ENCODE peak calls at places on chromosomes 1 and 21, in nine cellular contexts. One of them, this sample, is unnamed.

GRCh38 chr1:16617101-16617727 is 3.9 kb upstream of the NBPF1 start:
- DNase-seq in NT2/D1: no peak
- DNase-seq in left ventricle myocardium inferior: no peak
- DNase-seq in GM12865: no peak
- DNase-seq in epithelial cell of esophagus: no peak
- DNase-seq in CD4-positive, CD25-positive, alpha-beta regulatory T cell: no peak
- DNase-seq in effector memory CD4-positive, alpha-beta T cell: no peak
- DNase-seq in mesenchymal stem cell: no peak
- DNase-seq in lower leg skin: peak; percentile 92
- DNase-seq in this sample: peak; percentile 70

GRCh38 chr1:231241751-231242150 is 739 bp downstream of the GNPAT start:
- DNase-seq in NT2/D1: no peak
- DNase-seq in left ventricle myocardium inferior: no peak
- DNase-seq in GM12865: peak; percentile 8
- DNase-seq in epithelial cell of esophagus: peak; percentile 33
- DNase-seq in CD4-positive, CD25-positive, alpha-beta regulatory T cell: no peak
- DNase-seq in effector memory CD4-positive, alpha-beta T cell: no peak
- DNase-seq in mesenchymal stem cell: no peak
- DNase-seq in lower leg skin: no peak
- DNase-seq in this sample: peak; percentile 37

GRCh38 chr1:68431076-68431475 is 18.7 kb downstream of the RPE65 start:
- DNase-seq in NT2/D1: no peak
- DNase-seq in left ventricle myocardium inferior: no peak
- DNase-seq in GM12865: no peak
- DNase-seq in epithelial cell of esophagus: no peak
- DNase-seq in CD4-positive, CD25-positive, alpha-beta regulatory T cell: no peak
- DNase-seq in effector memory CD4-positive, alpha-beta T cell: no peak
- DNase-seq in mesenchymal stem cell: no peak
- DNase-seq in lower leg skin: no peak
- DNase-seq in this sample: no peak

GRCh38 chr1:39650431-39650830 is 11.0 kb upstream of the HEYL start:
- DNase-seq in NT2/D1: no peak
- DNase-seq in left ventricle myocardium inferior: no peak
- DNase-seq in GM12865: no peak
- DNase-seq in epithelial cell of esophagus: peak; percentile 55
- DNase-seq in CD4-positive, CD25-positive, alpha-beta regulatory T cell: no peak
- DNase-seq in effector memory CD4-positive, alpha-beta T cell: no peak
- DNase-seq in mesenchymal stem cell: no peak
- DNase-seq in lower leg skin: no peak
- DNase-seq in this sample: no peak

GRCh38 chr21:29163381-29164115 is 33.1 kb downstream of the MAP3K7CL start:
- DNase-seq in NT2/D1: no peak
- DNase-seq in left ventricle myocardium inferior: peak; percentile 18
- DNase-seq in GM12865: no peak
- DNase-seq in epithelial cell of esophagus: no peak
- DNase-seq in CD4-positive, CD25-positive, alpha-beta regulatory T cell: no peak
- DNase-seq in effector memory CD4-positive, alpha-beta T cell: no peak
- DNase-seq in mesenchymal stem cell: peak; percentile 52
- DNase-seq in lower leg skin: no peak
- DNase-seq in this sample: no peak

GRCh38 chr1:56255516-56256181 is 323.7 kb downstream of the PLPP3 start:
- DNase-seq in NT2/D1: no peak
- DNase-seq in left ventricle myocardium inferior: peak; percentile 76
- DNase-seq in GM12865: no peak
- DNase-seq in epithelial cell of esophagus: no peak
- DNase-seq in CD4-positive, CD25-positive, alpha-beta regulatory T cell: no peak
- DNase-seq in effector memory CD4-positive, alpha-beta T cell: no peak
- DNase-seq in mesenchymal stem cell: peak; percentile 12
- DNase-seq in lower leg skin: peak; percentile 93
- DNase-seq in this sample: no peak

GRCh38 chr1:109198043-109198695 is 15.5 kb upstream of the SARS1 start:
- DNase-seq in NT2/D1: no peak
- DNase-seq in left ventricle myocardium inferior: no peak
- DNase-seq in GM12865: no peak
- DNase-seq in epithelial cell of esophagus: peak; percentile 96
- DNase-seq in CD4-positive, CD25-positive, alpha-beta regulatory T cell: no peak
- DNase-seq in effector memory CD4-positive, alpha-beta T cell: no peak
- DNase-seq in mesenchymal stem cell: peak; percentile 90
- DNase-seq in lower leg skin: peak; percentile 80
- DNase-seq in this sample: peak; percentile 58

GRCh38 chr1:29642519-29642918 is 406.2 kb downstream of the PTPRU start:
- DNase-seq in NT2/D1: no peak
- DNase-seq in left ventricle myocardium inferior: no peak
- DNase-seq in GM12865: no peak
- DNase-seq in epithelial cell of esophagus: no peak
- DNase-seq in CD4-positive, CD25-positive, alpha-beta regulatory T cell: no peak
- DNase-seq in effector memory CD4-positive, alpha-beta T cell: no peak
- DNase-seq in mesenchymal stem cell: no peak
- DNase-seq in lower leg skin: no peak
- DNase-seq in this sample: no peak

GRCh38 chr1:166603296-166603695 is 236.0 kb upstream of the POGK start:
- DNase-seq in NT2/D1: no peak
- DNase-seq in left ventricle myocardium inferior: no peak
- DNase-seq in GM12865: no peak
- DNase-seq in epithelial cell of esophagus: peak; percentile 84
- DNase-seq in CD4-positive, CD25-positive, alpha-beta regulatory T cell: no peak
- DNase-seq in effector memory CD4-positive, alpha-beta T cell: no peak
- DNase-seq in mesenchymal stem cell: no peak
- DNase-seq in lower leg skin: no peak
- DNase-seq in this sample: no peak

GRCh38 chr1:218501073-218501612 is 156.0 kb downstream of the TGFB2 start:
- DNase-seq in NT2/D1: no peak
- DNase-seq in left ventricle myocardium inferior: no peak
- DNase-seq in GM12865: no peak
- DNase-seq in epithelial cell of esophagus: no peak
- DNase-seq in CD4-positive, CD25-positive, alpha-beta regulatory T cell: no peak
- DNase-seq in effector memory CD4-positive, alpha-beta T cell: no peak
- DNase-seq in mesenchymal stem cell: no peak
- DNase-seq in lower leg skin: no peak
- DNase-seq in this sample: no peak

GRCh38 chr1:42913426-42914091 is 45.1 kb downstream of the SLC2A1 start:
- DNase-seq in NT2/D1: peak; percentile 90
- DNase-seq in left ventricle myocardium inferior: no peak
- DNase-seq in GM12865: peak; percentile 86
- DNase-seq in epithelial cell of esophagus: peak; percentile 85
- DNase-seq in CD4-positive, CD25-positive, alpha-beta regulatory T cell: peak; percentile 57
- DNase-seq in effector memory CD4-positive, alpha-beta T cell: peak; percentile 60
- DNase-seq in mesenchymal stem cell: peak; percentile 89
- DNase-seq in lower leg skin: no peak
- DNase-seq in this sample: no peak

DNA sequence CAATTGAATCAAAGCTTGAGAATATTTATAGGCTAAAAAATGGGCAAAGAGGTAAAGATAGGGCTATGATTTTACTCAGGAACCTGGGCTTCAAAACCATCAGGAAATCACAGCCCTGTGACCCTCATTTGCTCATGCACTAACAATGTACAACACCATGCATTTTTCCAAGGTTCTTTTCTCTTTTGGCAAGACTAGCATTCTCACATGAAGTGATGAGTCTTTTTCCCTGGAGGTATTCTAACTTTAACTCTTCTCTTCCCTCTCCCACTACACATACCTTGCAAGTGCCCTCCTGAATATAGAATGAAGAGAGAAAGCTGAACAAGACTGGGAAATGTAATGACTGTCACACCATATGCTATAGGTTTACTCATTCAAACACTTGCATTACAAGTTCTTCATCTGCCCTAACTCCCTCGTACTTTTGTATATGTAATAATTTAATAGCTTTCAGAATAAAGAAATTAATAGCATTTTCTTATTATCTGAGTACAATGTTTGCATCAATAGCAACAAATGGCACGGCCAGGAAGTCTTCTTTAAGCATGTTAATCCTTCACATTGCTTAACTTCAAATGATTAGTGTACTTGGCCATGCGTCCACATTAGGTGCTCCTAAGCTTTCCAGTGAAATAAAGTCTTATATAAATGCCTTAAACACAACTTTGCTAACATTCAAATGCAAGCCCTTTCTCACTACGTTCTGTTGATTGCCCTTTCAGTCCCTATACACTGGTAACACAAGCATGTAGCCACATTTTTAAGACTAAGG is 1.8 kb downstream of the NIBAN1 start:
- DNase-seq in NT2/D1: no peak
- DNase-seq in left ventricle myocardium inferior: no peak
- DNase-seq in GM12865: no peak
- DNase-seq in epithelial cell of esophagus: peak; percentile 60
- DNase-seq in CD4-positive, CD25-positive, alpha-beta regulatory T cell: no peak
- DNase-seq in effector memory CD4-positive, alpha-beta T cell: no peak
- DNase-seq in mesenchymal stem cell: peak; percentile 56
- DNase-seq in lower leg skin: no peak
- DNase-seq in this sample: no peak
- H3K4me3 ChIP-seq in NT2/D1: no peak overlapping the region
- H3K4me3 ChIP-seq in left ventricle myocardium inferior: peak overlapping the region; percentile 91
- H3K4me3 ChIP-seq in GM12865: peak overlapping the region; percentile 72
- H3K4me3 ChIP-seq in epithelial cell of esophagus: peak overlapping the region; percentile 66
- H3K4me3 ChIP-seq in CD4-positive, CD25-positive, alpha-beta regulatory T cell: peak overlapping the region; percentile 91
- H3K4me3 ChIP-seq in effector memory CD4-positive, alpha-beta T cell: peak overlapping the region; percentile 89
- H3K4me3 ChIP-seq in mesenchymal stem cell: peak overlapping the region; percentile 98
- H3K4me3 ChIP-seq in lower leg skin: peak overlapping the region; percentile 39
- H3K4me3 ChIP-seq in this sample: peak overlapping the region; percentile 74

DNA sequence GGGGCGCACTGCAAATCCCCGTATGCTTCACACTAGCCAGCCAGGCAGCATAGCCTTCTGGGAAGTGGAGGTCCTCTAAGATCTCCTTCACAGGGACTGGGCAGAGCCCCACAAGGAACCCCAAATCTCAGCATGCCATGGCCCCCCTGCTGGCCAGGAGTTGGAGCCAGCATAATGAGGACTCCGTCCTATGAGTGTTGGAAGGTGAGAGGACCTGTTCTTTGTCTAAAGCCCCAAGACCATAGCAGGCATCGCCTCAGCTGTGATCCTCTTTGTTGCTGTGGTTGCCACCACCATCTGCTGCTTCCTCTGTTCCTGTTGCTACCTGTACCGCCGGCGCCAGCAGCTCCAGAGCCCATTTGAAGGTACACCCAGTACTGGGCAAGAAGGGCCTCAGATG is 1.5 kb downstream of the SHISA4 start:
- DNase-seq in NT2/D1: no peak
- DNase-seq in left ventricle myocardium inferior: no peak
- DNase-seq in GM12865: no peak
- DNase-seq in epithelial cell of esophagus: no peak
- DNase-seq in CD4-positive, CD25-positive, alpha-beta regulatory T cell: no peak
- DNase-seq in effector memory CD4-positive, alpha-beta T cell: no peak
- DNase-seq in mesenchymal stem cell: no peak
- DNase-seq in lower leg skin: no peak
- DNase-seq in this sample: no peak
- H3K4me3 ChIP-seq in NT2/D1: no peak overlapping the region
- H3K4me3 ChIP-seq in left ventricle myocardium inferior: peak overlapping the region; percentile 93
- H3K4me3 ChIP-seq in GM12865: no peak overlapping the region
- H3K4me3 ChIP-seq in epithelial cell of esophagus: no peak overlapping the region
- H3K4me3 ChIP-seq in CD4-positive, CD25-positive, alpha-beta regulatory T cell: no peak overlapping the region
- H3K4me3 ChIP-seq in effector memory CD4-positive, alpha-beta T cell: no peak overlapping the region
- H3K4me3 ChIP-seq in mesenchymal stem cell: no peak overlapping the region
- H3K4me3 ChIP-seq in lower leg skin: no peak overlapping the region
- H3K4me3 ChIP-seq in this sample: no peak overlapping the region

GRCh38 chr1:46653405-46653853 is 14.7 kb downstream of the ATPAF1 start:
- DNase-seq in NT2/D1: no peak
- DNase-seq in left ventricle myocardium inferior: no peak
- DNase-seq in GM12865: no peak
- DNase-seq in epithelial cell of esophagus: no peak
- DNase-seq in CD4-positive, CD25-positive, alpha-beta regulatory T cell: no peak
- DNase-seq in effector memory CD4-positive, alpha-beta T cell: no peak
- DNase-seq in mesenchymal stem cell: peak; percentile 46
- DNase-seq in lower leg skin: no peak
- DNase-seq in this sample: no peak
- H3K4me3 ChIP-seq in NT2/D1: no peak overlapping the region
- H3K4me3 ChIP-seq in left ventricle myocardium inferior: no peak overlapping the region
- H3K4me3 ChIP-seq in GM12865: no peak overlapping the region
- H3K4me3 ChIP-seq in epithelial cell of esophagus: no peak overlapping the region
- H3K4me3 ChIP-seq in CD4-positive, CD25-positive, alpha-beta regulatory T cell: no peak overlapping the region
- H3K4me3 ChIP-seq in effector memory CD4-positive, alpha-beta T cell: no peak overlapping the region
- H3K4me3 ChIP-seq in mesenchymal stem cell: peak overlapping the region; percentile 48
- H3K4me3 ChIP-seq in lower leg skin: no peak overlapping the region
- H3K4me3 ChIP-seq in this sample: no peak overlapping the region

GRCh38 chr1:169915150-169915549 is 21.5 kb upstream of the SCYL3 start:
- DNase-seq in NT2/D1: no peak
- DNase-seq in left ventricle myocardium inferior: no peak
- DNase-seq in GM12865: no peak
- DNase-seq in epithelial cell of esophagus: no peak
- DNase-seq in CD4-positive, CD25-positive, alpha-beta regulatory T cell: no peak
- DNase-seq in effector memory CD4-positive, alpha-beta T cell: no peak
- DNase-seq in mesenchymal stem cell: no peak
- DNase-seq in lower leg skin: no peak
- DNase-seq in this sample: no peak
- H3K4me3 ChIP-seq in NT2/D1: no peak overlapping the region
- H3K4me3 ChIP-seq in left ventricle myocardium inferior: no peak overlapping the region
- H3K4me3 ChIP-seq in GM12865: peak overlapping the region; percentile 35
- H3K4me3 ChIP-seq in epithelial cell of esophagus: no peak overlapping the region
- H3K4me3 ChIP-seq in CD4-positive, CD25-positive, alpha-beta regulatory T cell: no peak overlapping the region
- H3K4me3 ChIP-seq in effector memory CD4-positive, alpha-beta T cell: no peak overlapping the region
- H3K4me3 ChIP-seq in mesenchymal stem cell: peak overlapping the region; percentile 63
- H3K4me3 ChIP-seq in lower leg skin: no peak overlapping the region
- H3K4me3 ChIP-seq in this sample: no peak overlapping the region

GRCh38 chr1:234613128-234613875 is 3.3 kb upstream of the IRF2BP2 start:
- DNase-seq in NT2/D1: no peak
- DNase-seq in left ventricle myocardium inferior: no peak
- DNase-seq in GM12865: no peak
- DNase-seq in epithelial cell of esophagus: peak; percentile 60
- DNase-seq in CD4-positive, CD25-positive, alpha-beta regulatory T cell: no peak
- DNase-seq in effector memory CD4-positive, alpha-beta T cell: no peak
- DNase-seq in mesenchymal stem cell: peak; percentile 94
- DNase-seq in lower leg skin: peak; percentile 81
- DNase-seq in this sample: no peak
- H3K4me3 ChIP-seq in NT2/D1: no peak overlapping the region
- H3K4me3 ChIP-seq in left ventricle myocardium inferior: peak overlapping the region; percentile 74
- H3K4me3 ChIP-seq in GM12865: peak overlapping the region; percentile 28
- H3K4me3 ChIP-seq in epithelial cell of esophagus: peak overlapping the region; percentile 23
- H3K4me3 ChIP-seq in CD4-positive, CD25-positive, alpha-beta regulatory T cell: peak overlapping the region; percentile 78
- H3K4me3 ChIP-seq in effector memory CD4-positive, alpha-beta T cell: peak overlapping the region; percentile 22
- H3K4me3 ChIP-seq in mesenchymal stem cell: peak overlapping the region; percentile 70
- H3K4me3 ChIP-seq in lower leg skin: no peak overlapping the region
- H3K4me3 ChIP-seq in this sample: no peak overlapping the region

GRCh38 chr1:31579374-31579773 is 3.1 kb downstream of the TINAGL1 start:
- DNase-seq in NT2/D1: no peak
- DNase-seq in left ventricle myocardium inferior: peak; percentile 44
- DNase-seq in GM12865: no peak
- DNase-seq in epithelial cell of esophagus: no peak
- DNase-seq in CD4-positive, CD25-positive, alpha-beta regulatory T cell: no peak
- DNase-seq in effector memory CD4-positive, alpha-beta T cell: no peak
- DNase-seq in mesenchymal stem cell: no peak
- DNase-seq in lower leg skin: no peak
- DNase-seq in this sample: peak; percentile 39
- H3K4me3 ChIP-seq in NT2/D1: no peak overlapping the region
- H3K4me3 ChIP-seq in left ventricle myocardium inferior: peak overlapping the region; percentile 70
- H3K4me3 ChIP-seq in GM12865: no peak overlapping the region
- H3K4me3 ChIP-seq in epithelial cell of esophagus: no peak overlapping the region
- H3K4me3 ChIP-seq in CD4-positive, CD25-positive, alpha-beta regulatory T cell: no peak overlapping the region
- H3K4me3 ChIP-seq in effector memory CD4-positive, alpha-beta T cell: no peak overlapping the region
- H3K4me3 ChIP-seq in mesenchymal stem cell: no peak overlapping the region
- H3K4me3 ChIP-seq in lower leg skin: no peak overlapping the region
- H3K4me3 ChIP-seq in this sample: no peak overlapping the region

This sample was measured in SJSA1.